ENCODE peak calls at places on chromosomes 3 and 15, in ten cellular contexts. S is OCI-LY7, Y is lower lobe of right lung, C is esophagus squamous epithelium, H is HCT116, X is MM.1S, A is upper lobe of right lung, W is ovary, F is adrenal gland, U is A673. G is an unnamed sample.

GRCh38 chr15:101489236-101489632 is 273 bp downstream of the PCSK6 start:
- DNase-seq in A (peak; percentile 81), X (no peak), C (no peak), Y (peak; percentile 62), H (peak; percentile 18), S (no peak), W (no peak), U (peak; percentile 50), F (no peak), G (peak; percentile 61)

GRCh38 chr3:155957412-155957880 is 87.0 kb downstream of the GMPS start:
- DNase-seq in H (no peak), C (no peak), Y (no peak), S (no peak), U (no peak), A (no peak), F (no peak), X (no peak), W (no peak), G (no peak)

GRCh38 chr3:128416578-128417150 is 50.0 kb downstream of the DNAJB8 start:
- DNase-seq in W (no peak), C (no peak), H (peak; percentile 92), U (no peak), S (no peak), A (no peak), X (no peak), F (no peak), Y (no peak), G (no peak)

GRCh38 chr15:26891448-26891881 is 24.6 kb downstream of the GABRA5 start:
- DNase-seq in A (no peak), F (peak; percentile 51), H (no peak), C (no peak), X (peak; percentile 76), W (no peak), Y (no peak), U (peak; percentile 68), S (peak; percentile 32), G (peak; percentile 84)

GRCh38 chr15:72168131-72168825 is 29.3 kb downstream of the GRAMD2A start:
- DNase-seq in C (no peak), X (no peak), A (peak; percentile 58), S (no peak), F (no peak), Y (no peak), H (no peak), W (no peak), U (peak; percentile 84), G (no peak)

GRCh38 chr3:140597792-140598191 is 80.1 kb upstream of the TRIM42 start:
- DNase-seq in Y (no peak), U (peak; percentile 6), S (no peak), W (no peak), F (peak; percentile 16), C (no peak), A (no peak), H (no peak), X (no peak), G (no peak)

GRCh38 chr3:47406762-47407149 is 25.9 kb downstream of the PTPN23 start:
- DNase-seq in S (peak; percentile 27), H (no peak), A (no peak), X (no peak), W (no peak), Y (no peak), F (no peak), U (no peak), C (no peak), G (peak; percentile 60)

GRCh38 chr3:197595470-197596185 is 39.9 kb upstream of the BDH1 start:
- DNase-seq in H (no peak), A (no peak), F (no peak), S (no peak), W (no peak), C (no peak), X (no peak), Y (no peak), U (no peak), G (no peak)

GRCh38 chr3:156050918-156051317 is 69.5 kb upstream of the KCNAB1 start:
- DNase-seq in X (no peak), A (no peak), F (no peak), H (no peak), C (no peak), S (no peak), W (no peak), Y (no peak), U (no peak), G (no peak)

DNA sequence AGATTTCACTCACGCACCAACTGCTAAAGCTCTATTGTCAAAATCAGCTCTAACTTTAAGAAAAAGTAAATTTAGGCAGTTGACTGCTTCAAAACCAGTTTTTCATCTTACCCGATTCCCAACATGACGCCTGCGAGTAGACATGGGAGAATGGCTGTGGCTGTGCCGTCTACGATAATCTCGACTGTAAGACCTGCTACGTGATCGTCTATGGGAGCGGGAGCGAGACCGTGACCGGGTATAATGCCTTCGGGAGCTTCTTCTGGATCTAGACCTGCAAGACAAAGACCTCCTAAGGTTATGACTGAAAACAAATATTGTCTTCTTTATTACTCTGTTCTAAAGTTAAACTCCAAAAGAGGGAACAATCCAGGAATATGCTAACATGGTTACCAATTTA is 12.5 kb downstream of the TRA2B start:
- DNase-seq in F (no peak), X (no peak), W (no peak), A (no peak), S (no peak), Y (no peak), U (no peak), C (no peak), H (no peak), G (no peak)
- H3K4me1 ChIP-seq in F (peaks cover 68% of the 10 kb centered on the region), X (peaks cover 23% of the 10 kb centered on the region), W (peaks cover 16% of the 10 kb centered on the region), A (peaks cover 53% of the 10 kb centered on the region), S (peaks cover 38% of the 10 kb centered on the region), Y (peaks cover 58% of the 10 kb centered on the region), U (peaks cover 42% of the 10 kb centered on the region), C (peaks cover 45% of the 10 kb centered on the region), H (peaks cover 14% of the 10 kb centered on the region), G (peaks cover 43% of the 10 kb centered on the region)

GRCh38 chr3:72888546-72889309 is 882 bp downstream of the GXYLT2 start:
- DNase-seq in W (peak; percentile 58), U (peak; percentile 30), X (no peak), C (no peak), S (no peak), H (no peak), Y (no peak), A (no peak), F (peak; percentile 52), G (peak; percentile 55)
- H3K27ac ChIP-seq in W (peak overlapping the region; percentile 80), U (peak overlapping the region; percentile 61), X (no peak overlapping the region), C (peak overlapping the region; percentile 80), S (no peak overlapping the region), H (peak overlapping the region; percentile 50), Y (peak overlapping the region; percentile 43), A (peak overlapping the region; percentile 3), F (peak overlapping the region; percentile 73), G (peak overlapping the region; percentile 59)

DNA sequence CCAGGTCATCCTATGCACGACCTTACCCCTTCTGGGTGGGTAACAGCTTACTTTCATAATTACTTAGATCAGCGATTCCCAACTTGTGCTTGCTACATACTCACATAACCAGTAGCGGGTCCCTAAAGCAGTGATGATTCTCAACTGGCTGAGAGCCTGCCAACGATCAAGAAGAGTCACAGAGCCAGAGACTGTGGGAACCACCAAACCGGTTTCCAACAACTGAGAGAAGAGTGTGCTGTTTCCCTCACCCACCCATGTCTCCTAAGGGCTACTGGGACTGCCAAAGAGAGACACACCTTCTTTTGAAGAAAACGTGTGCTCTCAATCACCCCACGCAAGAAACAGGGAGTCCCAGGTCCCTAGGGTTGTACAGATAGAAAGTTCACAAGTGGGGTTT is 12.0 kb upstream of the XXYLT1 start:
- DNase-seq in F (no peak), X (no peak), U (no peak), Y (no peak), W (no peak), H (no peak), C (no peak), S (no peak), A (no peak), G (no peak)
- H3K36me3 ChIP-seq in F (no peaks in the 10 kb centered on the region), X (no peaks in the 10 kb centered on the region), U (peaks cover 4% of the 10 kb centered on the region), Y (peaks cover 66% of the 10 kb centered on the region), W (no peaks in the 10 kb centered on the region), H (peaks cover 5% of the 10 kb centered on the region), C (peaks cover 6% of the 10 kb centered on the region), S (peaks cover 48% of the 10 kb centered on the region), A (peaks cover 68% of the 10 kb centered on the region), G (no peaks in the 10 kb centered on the region)

DNA sequence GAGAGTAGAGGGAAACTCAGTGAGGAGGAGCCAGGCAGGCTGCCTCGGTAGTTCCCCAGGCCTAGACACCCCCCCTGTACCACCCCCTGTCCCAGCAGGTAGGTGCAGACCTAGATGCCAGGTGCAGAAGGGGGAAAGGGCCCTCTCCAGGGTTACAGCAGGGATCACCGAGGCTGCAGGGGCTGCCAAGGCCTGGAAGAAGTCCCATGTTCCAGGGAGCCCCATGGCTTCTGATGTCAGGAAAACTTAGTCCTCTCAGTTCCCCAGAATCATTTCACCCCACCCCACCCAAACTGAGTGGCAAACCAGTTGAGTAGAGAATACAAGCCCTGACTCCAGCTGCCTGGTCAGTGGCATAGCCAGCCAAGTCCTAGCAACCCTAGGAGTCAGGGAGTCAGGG is 7.4 kb upstream of the SEMA3B start:
- DNase-seq in S (no peak), C (no peak), U (no peak), F (no peak), A (no peak), Y (no peak), H (no peak), W (no peak), X (no peak), G (no peak)
- H3K4me1 ChIP-seq in S (peaks cover 4% of the 10 kb centered on the region), C (peaks cover 53% of the 10 kb centered on the region), U (peaks cover 14% of the 10 kb centered on the region), F (peaks cover 55% of the 10 kb centered on the region), A (peaks cover 57% of the 10 kb centered on the region), Y (peaks cover 72% of the 10 kb centered on the region), H (peaks cover 72% of the 10 kb centered on the region), W (peaks cover 34% of the 10 kb centered on the region), X (peaks cover 6% of the 10 kb centered on the region), G (peaks cover 5% of the 10 kb centered on the region)

DNA sequence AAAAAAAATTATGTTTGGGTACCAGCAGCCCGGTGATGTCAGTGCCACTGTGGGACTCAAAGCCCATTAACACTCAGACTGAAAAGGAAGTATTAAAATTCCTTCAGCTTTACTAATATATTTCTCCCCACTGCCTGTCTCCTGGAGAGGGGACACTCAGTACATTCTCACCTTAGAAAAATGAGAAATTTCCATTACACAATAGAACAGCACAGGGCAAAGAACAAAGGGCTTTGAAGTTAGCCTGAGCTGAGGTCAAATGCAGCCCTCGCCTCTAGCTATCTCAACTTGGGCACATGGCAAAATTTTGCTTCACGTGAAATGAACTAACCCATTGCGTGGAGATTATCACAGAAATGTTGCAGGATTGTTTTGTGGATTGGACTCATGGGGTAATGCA is 80.8 kb downstream of the RARB start:
- DNase-seq in Y (no peak), W (no peak), S (no peak), U (peak; percentile 68), H (no peak), F (no peak), C (no peak), A (no peak), X (no peak), G (no peak)
- H3K27ac ChIP-seq in Y (peak overlapping the region; percentile 18), W (no peak overlapping the region), S (no peak overlapping the region), U (no peak overlapping the region), H (no peak overlapping the region), F (peak overlapping the region; percentile 0), C (peak overlapping the region; percentile 76), A (peak overlapping the region; percentile 38), X (no peak overlapping the region), G (no peak overlapping the region)

GRCh38 chr3:121720163-121720562 is 29.4 kb downstream of the GOLGB1 start:
- DNase-seq in A (no peak), S (no peak), U (no peak), W (no peak), C (no peak), X (no peak), H (no peak), Y (no peak), F (no peak), G (no peak)
- H3K36me3 ChIP-seq in A (peaks cover 99% of the 10 kb centered on the region), S (peaks cover 76% of the 10 kb centered on the region), U (peaks cover 28% of the 10 kb centered on the region), W (no peaks in the 10 kb centered on the region), C (peaks cover 40% of the 10 kb centered on the region), X (peaks cover 12% of the 10 kb centered on the region), H (peaks cover 18% of the 10 kb centered on the region), Y (peaks cover 100% of the 10 kb centered on the region), F (no peaks in the 10 kb centered on the region), G (peaks cover 2% of the 10 kb centered on the region)